ENCODE peak calls at places on chromosomes 5 and 9, in ten cellular contexts. X is PC-3, K is activated B cell treated with CpG ODN at 0.5 μM for 24 hours, M is transverse colon, N is cardiac fibroblast, W is natural killer cell, C is lung, I is A549, A is esophagus squamous epithelium, U is fibroblast of pulmonary artery. E is an unnamed sample.

GRCh38 chr5:154520861-154521453 is 42.9 kb upstream of the HAND1 start:
- DNase-seq in W (no peak), U (peak), C (peak), K (no peak), X (peak), A (no peak), N (peak), M (peak), I (peak), E (peak)

GRCh38 chr5:180594311-180595045 is 3.2 kb upstream of the SCGB3A1 start:
- DNase-seq in M (no peak), X (no peak), A (no peak), W (no peak), C (no peak), N (no peak), U (no peak), K (no peak), I (no peak), E (no peak)

GRCh38 chr9:33795281-33795680 is at the start of gene PRSS3:
- DNase-seq in W (no peak), I (no peak), K (no peak), A (no peak), U (no peak), N (no peak), X (no peak), C (peak), M (no peak), E (no peak)

GRCh38 chr5:56402273-56403223 is 169.4 kb upstream of the ANKRD55 start:
- DNase-seq in I (no peak), M (no peak), U (no peak), X (no peak), K (no peak), A (no peak), W (no peak), C (no peak), N (no peak), E (no peak)

GRCh38 chr9:80605129-80605528 is 1033.4 kb downstream of the TLE4 start:
- DNase-seq in N (peak), C (no peak), X (peak), A (no peak), I (peak), U (peak), W (no peak), K (no peak), M (no peak), E (no peak)

GRCh38 chr5:168353216-168353957 is 61.9 kb downstream of the WWC1 start:
- DNase-seq in U (peak), I (no peak), W (no peak), M (no peak), N (peak), X (peak), A (no peak), K (no peak), C (peak), E (no peak)

GRCh38 chr9:114894801-114895433 is 35.5 kb downstream of the TNFSF8 start:
- DNase-seq in A (no peak), X (peak), I (peak), W (no peak), N (peak), U (peak), M (no peak), C (no peak), K (no peak), E (no peak)

GRCh38 chr5:96641368-96641767 is 20.8 kb upstream of the CAST start:
- DNase-seq in N (no peak), K (no peak), A (no peak), M (no peak), I (no peak), U (no peak), C (no peak), W (no peak), X (no peak), E (no peak)

GRCh38 chr9:3909966-3910650 is 384.3 kb upstream of the RFX3 start:
- DNase-seq in A (no peak), I (no peak), K (no peak), M (no peak), N (peak), X (no peak), W (no peak), U (no peak), C (no peak), E (no peak)

GRCh38 chr5:15607076-15607475 is 107.1 kb downstream of the FBXL7 start:
- DNase-seq in M (no peak), W (no peak), K (no peak), X (no peak), N (no peak), C (no peak), U (no peak), A (no peak), I (no peak), E (no peak)

GRCh38 chr9:121353246-121353975 is 16.6 kb downstream of the STOM start:
- DNase-seq in I (no peak), X (no peak), M (no peak), A (no peak), W (peak), N (no peak), K (no peak), C (no peak), U (no peak), E (no peak)

GRCh38 chr5:56286015-56286992 is 53.2 kb upstream of the ANKRD55 start:
- DNase-seq in U (no peak), M (no peak), C (no peak), W (no peak), X (no peak), A (no peak), N (no peak), K (no peak), I (no peak), E (no peak)

GRCh38 chr5:55768279-55768678 is 30.4 kb downstream of the DDX4 start:
- DNase-seq in X (no peak), M (no peak), I (no peak), K (no peak), C (no peak), U (no peak), A (no peak), N (no peak), W (no peak), E (no peak)

GRCh38 chr9:74122661-74123060 is 374.5 kb upstream of the RORB start:
- DNase-seq in C (no peak), U (no peak), K (no peak), I (no peak), M (no peak), X (no peak), N (no peak), W (no peak), A (no peak), E (no peak)

GRCh38 chr5:33448118-33448517 is 7.4 kb downstream of the TARS1 start:
- DNase-seq in I (no peak), C (no peak), K (no peak), A (no peak), X (no peak), M (no peak), W (no peak), N (no peak), U (no peak), E (no peak)

GRCh38 chr5:158277276-158277675 is 418.3 kb upstream of the CLINT1 start:
- DNase-seq in K (no peak), A (no peak), I (no peak), C (no peak), W (no peak), U (no peak), X (no peak), N (no peak), M (no peak), E (no peak)

GRCh38 chr9:126126807-126127206 is 199.8 kb upstream of the MVB12B start:
- DNase-seq in M (no peak), I (no peak), X (no peak), K (no peak), N (no peak), A (no peak), C (peak), U (no peak), W (no peak), E (no peak)

GRCh38 chr9:133119461-133120342 is 1.3 kb downstream of the RALGDS start:
- DNase-seq in W (no peak), N (no peak), A (no peak), X (peak), I (no peak), C (no peak), U (no peak), K (no peak), M (no peak), E (no peak)

GRCh38 chr9:123998970-123999621 is 12.5 kb upstream of the LHX2 start:
- DNase-seq in K (no peak), A (no peak), C (no peak), M (no peak), W (no peak), N (no peak), I (no peak), X (no peak), U (no peak), E (no peak)

GRCh38 chr5:252546-252945 is 18.9 kb upstream of the PDCD6 start:
- DNase-seq in K (no peak), N (no peak), A (no peak), I (no peak), C (no peak), U (no peak), X (peak), M (no peak), W (no peak), E (no peak)

GRCh38 chr9:18333157-18333556 is 140.8 kb upstream of the ADAMTSL1 start:
- DNase-seq in K (no peak), M (no peak), I (no peak), C (no peak), W (no peak), N (peak), A (no peak), X (no peak), U (peak), E (no peak)

GRCh38 chr5:91016954-91017690 is 366.0 kb downstream of the ARRDC3 start:
- DNase-seq in M (peak), A (no peak), X (peak), N (peak), U (peak), W (no peak), I (no peak), K (no peak), C (no peak), E (no peak)

GRCh38 chr5:6362846-6363245 is 15.5 kb downstream of the MED10 start:
- DNase-seq in C (no peak), A (no peak), N (no peak), W (no peak), M (no peak), I (no peak), U (no peak), K (no peak), X (no peak), E (no peak)

GRCh38 chr9:129640871-129641750 is 840 bp downstream of the ASB6 start:
- DNase-seq in X (no peak), N (no peak), M (no peak), W (no peak), I (no peak), K (no peak), A (no peak), C (no peak), U (no peak), E (no peak)

GRCh38 chr9:125932012-125932411 is 184.8 kb downstream of the PBX3 start:
- DNase-seq in W (no peak), N (peak), U (peak), M (peak), I (peak), A (no peak), X (peak), C (peak), K (no peak), E (no peak)

GRCh38 chr9:129374651-129375050 is 196.6 kb upstream of the IER5L start:
- DNase-seq in U (no peak), A (no peak), I (no peak), K (no peak), N (no peak), X (no peak), C (no peak), M (no peak), W (no peak), E (no peak)

GRCh38 chr5:111163000-111163399 is 61.2 kb upstream of the CAMK4 start:
- DNase-seq in W (no peak), A (no peak), X (no peak), K (no peak), U (no peak), M (no peak), C (no peak), I (no peak), N (no peak), E (no peak)

GRCh38 chr9:98369471-98369870 is 114.0 kb upstream of the TBC1D2 start:
- DNase-seq in K (no peak), A (no peak), M (no peak), N (no peak), C (no peak), W (no peak), I (no peak), X (no peak), U (no peak), E (no peak)

GRCh38 chr9:36218011-36218410 is 27.3 kb downstream of the CLTA start:
- DNase-seq in C (no peak), M (no peak), X (no peak), U (no peak), W (no peak), A (no peak), K (no peak), I (no peak), N (no peak), E (no peak)

GRCh38 chr5:92468307-92468706 is 1085.2 kb upstream of the ARRDC3 start:
- DNase-seq in W (no peak), N (no peak), U (no peak), C (no peak), X (no peak), A (no peak), M (no peak), I (no peak), K (no peak), E (no peak)

GRCh38 chr9:93893899-93894690 is 61.1 kb downstream of the BARX1 start:
- DNase-seq in A (no peak), X (no peak), I (no peak), M (peak), U (no peak), N (no peak), W (no peak), K (no peak), C (no peak), E (no peak)

GRCh38 chr5:136984772-136985455 is 514.2 kb downstream of the SPOCK1 start:
- DNase-seq in I (no peak), U (no peak), X (no peak), W (no peak), N (no peak), A (no peak), K (no peak), M (no peak), C (no peak), E (no peak)

GRCh38 chr9:120538339-120538738 is 41.6 kb downstream of the CDK5RAP2 start:
- DNase-seq in N (peak), X (no peak), K (no peak), M (no peak), C (no peak), W (no peak), I (no peak), A (no peak), U (peak), E (no peak)

GRCh38 chr9:27743490-27743889 is 170.2 kb upstream of the C9orf72 start:
- DNase-seq in X (no peak), U (no peak), I (no peak), N (no peak), M (no peak), C (no peak), A (no peak), W (no peak), K (no peak), E (no peak)

GRCh38 chr9:23322392-23322791 is 503.6 kb downstream of the ELAVL2 start:
- DNase-seq in A (no peak), W (no peak), I (no peak), U (no peak), N (peak), C (no peak), M (no peak), X (peak), K (no peak), E (no peak)

GRCh38 chr9:135907446-135908333 is at the start of gene CAMSAP1:
- DNase-seq in N (peak), C (peak), M (peak), K (peak), A (peak), I (peak), W (peak), U (peak), X (peak), E (peak)

GRCh38 chr5:16539169-16539666 is 73.6 kb upstream of the ZNF622 start:
- DNase-seq in U (peak), C (peak), X (peak), N (peak), A (no peak), W (no peak), M (peak), K (no peak), I (peak), E (no peak)

GRCh38 chr5:165258188-165258855 is 1752.9 kb downstream of the MAT2B start:
- DNase-seq in N (no peak), W (no peak), C (no peak), K (no peak), I (no peak), U (no peak), M (no peak), A (no peak), X (no peak), E (no peak)

GRCh38 chr5:39691993-39692392 is 267.2 kb upstream of the DAB2 start:
- DNase-seq in N (peak), W (no peak), U (no peak), M (no peak), C (no peak), I (no peak), A (no peak), K (no peak), X (peak), E (no peak)
- TF ChIP-seq CTCF in N (peak), W (no peak), U (peak), M (peak), C (no peak), I (peak), A (no peak), K (no peak), X (peak), E (no peak)

GRCh38 chr5:73974871-73975351 is 348.9 kb downstream of the ARHGEF28 start:
- DNase-seq in A (no peak), M (no peak), C (peak), X (peak), K (no peak), U (peak), I (no peak), W (no peak), N (no peak), E (no peak)
- TF ChIP-seq CTCF in A (no peak), M (no peak), C (no peak), X (no peak), K (no peak), U (no peak), I (no peak), W (no peak), N (no peak), E (no peak)

GRCh38 chr5:146428658-146429057 is 18.5 kb upstream of the TCERG1 start:
- DNase-seq in A (no peak), W (no peak), N (no peak), M (peak), U (no peak), X (peak), K (no peak), C (no peak), I (no peak), E (no peak)

GRCh38 chr5:146426853-146427618 is 20.1 kb upstream of the TCERG1 start:
- DNase-seq in C (no peak), N (peak), U (peak), X (peak), A (no peak), K (no peak), M (no peak), I (peak), W (no peak), E (no peak)

GRCh38 chr5:146427619-146427997 is 19.5 kb upstream of the TCERG1 start:
- DNase-seq in I (no peak), K (no peak), M (no peak), X (no peak), W (no peak), A (no peak), U (no peak), N (no peak), C (no peak), E (no peak)

GRCh38 chr5:146426305-146426704 is 20.8 kb upstream of the TCERG1 start:
- DNase-seq in U (no peak), M (no peak), W (no peak), C (no peak), I (no peak), A (no peak), K (no peak), X (no peak), N (no peak), E (no peak)

GRCh38 chr5:146425023-146425422 is 22.1 kb upstream of the TCERG1 start:
- DNase-seq in X (peak), K (no peak), W (no peak), U (no peak), N (no peak), C (no peak), M (no peak), A (no peak), I (no peak), E (no peak)
- TF ChIP-seq CTCF in X (no peak), K (no peak), W (no peak), U (no peak), N (no peak), C (no peak), M (no peak), A (no peak), I (no peak), E (peak)

GRCh38 chr5:29811914-29812679 is 1381.4 kb upstream of the CDH6 start:
- DNase-seq in K (no peak), I (no peak), N (no peak), A (no peak), U (no peak), C (no peak), W (no peak), M (no peak), X (peak), E (no peak)
- TF ChIP-seq CTCF in K (no peak), I (peak), N (no peak), A (no peak), U (no peak), C (no peak), W (no peak), M (no peak), X (peak), E (peak)

DNA sequence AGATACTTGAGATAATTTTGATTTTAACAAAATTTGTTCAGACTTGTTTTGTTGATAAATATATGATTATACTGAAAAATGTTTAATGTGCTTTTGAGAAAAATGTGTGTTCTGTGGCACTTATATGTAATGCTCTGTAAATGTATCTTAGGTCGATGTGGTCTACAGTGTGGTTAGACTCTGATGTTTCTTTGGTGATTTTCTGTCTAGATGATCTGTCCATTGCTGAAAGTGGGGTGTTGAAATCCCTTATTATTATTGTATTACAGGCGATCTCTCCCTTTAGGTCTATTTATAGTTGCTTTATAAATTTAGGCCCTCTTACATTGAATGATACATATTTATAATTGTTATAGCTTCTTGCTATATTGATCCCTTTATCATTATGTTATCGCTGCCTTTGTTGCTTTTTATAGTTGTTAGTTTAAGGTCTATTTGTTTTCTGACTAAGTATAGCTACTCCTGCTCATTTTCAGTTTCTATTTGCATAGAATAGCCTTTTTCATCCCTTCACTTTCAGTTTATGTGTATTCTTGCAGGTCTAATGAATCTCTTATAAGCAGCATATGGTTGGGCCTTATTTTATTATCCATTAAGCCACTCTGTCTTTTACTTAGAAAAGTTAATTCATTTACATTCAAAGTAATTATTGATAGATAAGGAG is 124.3 kb downstream of the MRPS30 start:
- DNase-seq in U (no peak), I (no peak), C (no peak), K (no peak), M (no peak), W (no peak), N (no peak), X (peak), A (no peak), E (no peak)
- TF ChIP-seq CTCF in U (no peak), I (no peak), C (no peak), K (no peak), M (no peak), W (no peak), N (no peak), X (no peak), A (no peak), E (no peak)

GRCh38 chr9:90142580-90142979 is 500.0 kb downstream of the DIRAS2 start:
- DNase-seq in W (no peak), C (peak), U (peak), M (peak), I (no peak), N (peak), A (no peak), K (no peak), X (peak), E (no peak)
- TF ChIP-seq CTCF in W (peak), C (peak), U (peak), M (peak), I (peak), N (peak), A (no peak), K (peak), X (peak), E (peak)

GRCh38 chr5:147573171-147573570 is 63.3 kb upstream of the DPYSL3 start:
- DNase-seq in M (no peak), C (no peak), W (no peak), I (no peak), A (no peak), N (no peak), X (no peak), K (no peak), U (no peak), E (no peak)

GRCh38 chr5:147578228-147579024 is 68.6 kb upstream of the DPYSL3 start:
- DNase-seq in N (peak), K (no peak), I (peak), A (no peak), X (peak), W (no peak), M (no peak), C (no peak), U (peak), E (no peak)

GRCh38 chr5:147575598-147575997 is 65.7 kb upstream of the DPYSL3 start:
- DNase-seq in X (no peak), C (no peak), U (no peak), M (no peak), W (no peak), A (no peak), I (no peak), N (no peak), K (no peak), E (no peak)

GRCh38 chr5:147576646-147577535 is 67.0 kb upstream of the DPYSL3 start:
- DNase-seq in A (no peak), K (no peak), C (peak), X (peak), U (peak), M (peak), I (peak), N (peak), W (no peak), E (no peak)
- TF ChIP-seq CTCF in A (no peak), K (no peak), C (no peak), X (peak), U (peak), M (peak), I (peak), N (peak), W (peak), E (peak)

GRCh38 chr9:127763918-127764384 is 14.5 kb downstream of the SH2D3C start:
- DNase-seq in C (peak), K (no peak), A (no peak), U (peak), N (peak), M (peak), I (no peak), X (no peak), W (peak), E (no peak)
- TF ChIP-seq CTCF in C (peak), K (no peak), A (no peak), U (peak), N (peak), M (peak), I (no peak), X (peak), W (peak), E (peak)